ENCODE peak calls at places on chromosomes 2 and 18, in nine cellular contexts. E is testis, X is T-helper 9 cell, J is H9, P is NCI-H1092 treated with DMSO at 0.1 percent for 48 hours, U is amygdala, O is NCI-H1105, F is IMR-90, C is spleen. Q is an unnamed sample.

GRCh38 chr18:50751490-50751889 is 68.3 kb downstream of the MRO start:
- DNase-seq in F (no peak), P (no peak), J (no peak), E (no peak), C (no peak), X (no peak), U (no peak), O (no peak), Q (no peak)

GRCh38 chr18:9081940-9082339 is 20.6 kb upstream of the NDUFV2 start:
- DNase-seq in X (no peak), J (no peak), F (no peak), C (no peak), E (no peak), U (no peak), P (no peak), O (no peak), Q (no peak)

GRCh38 chr18:38648184-38648583 is 1082.6 kb upstream of the CELF4 start:
- DNase-seq in E (no peak), P (no peak), C (no peak), J (no peak), F (no peak), O (no peak), U (no peak), X (no peak), Q (no peak)

GRCh38 chr2:231710751-231711676 is 2.7 kb downstream of the PTMA start:
- DNase-seq in J (no peak), O (no peak), E (peak; percentile 50), C (peak; percentile 89), U (no peak), P (no peak), X (no peak), F (no peak), Q (no peak)

GRCh38 chr2:24571828-24572442 is 80.9 kb downstream of the NCOA1 start:
- DNase-seq in E (no peak), O (no peak), X (no peak), U (no peak), J (no peak), F (no peak), P (no peak), C (no peak), Q (no peak)

GRCh38 chr2:159004849-159005248 is 36.4 kb downstream of the TANC1 start:
- DNase-seq in C (no peak), E (no peak), U (no peak), J (no peak), O (no peak), X (no peak), P (no peak), F (no peak), Q (no peak)

GRCh38 chr2:190864375-190864774 is 16.2 kb upstream of the GLS start:
- DNase-seq in J (no peak), P (no peak), X (no peak), C (no peak), O (no peak), E (no peak), U (no peak), F (peak; percentile 66), Q (no peak)

GRCh38 chr2:229701062-229701461 is 13.3 kb downstream of the DNER start:
- DNase-seq in J (no peak), F (no peak), E (no peak), U (no peak), X (no peak), C (no peak), P (no peak), O (no peak), Q (no peak)

GRCh38 chr2:121626777-121627524 is 22.3 kb downstream of the CLASP1 start:
- DNase-seq in F (peak; percentile 56), E (peak; percentile 85), P (no peak), X (no peak), U (no peak), O (no peak), C (no peak), J (no peak), Q (no peak)

GRCh38 chr2:27264753-27265535 is 2.1 kb upstream of the SLC30A3 start:
- DNase-seq in P (peak; percentile 50), O (peak; percentile 62), C (peak; percentile 86), J (peak; percentile 89), U (no peak), X (peak; percentile 55), F (peak; percentile 35), E (peak; percentile 83), Q (peak; percentile 85)

GRCh38 chr2:71846669-71847291 is 300.9 kb downstream of the CYP26B1 start:
- DNase-seq in J (no peak), C (no peak), O (no peak), F (peak; percentile 18), X (no peak), U (no peak), P (no peak), E (no peak), Q (no peak)

GRCh38 chr18:57434177-57434535 is 1.0 kb upstream of the ONECUT2 start:
- DNase-seq in J (peak; percentile 56), X (no peak), C (no peak), O (peak; percentile 34), U (no peak), P (peak; percentile 56), F (no peak), E (no peak), Q (no peak)

GRCh38 chr2:35846-36245 is 10.5 kb downstream of the FAM110C start:
- DNase-seq in X (no peak), P (no peak), E (no peak), U (no peak), J (no peak), F (no peak), O (no peak), C (no peak), Q (no peak)

GRCh38 chr2:27561060-27561459 is 21.8 kb upstream of the ZNF512 start:
- DNase-seq in X (no peak), C (no peak), O (no peak), E (no peak), F (no peak), J (no peak), U (no peak), P (no peak), Q (no peak)

GRCh38 chr2:69997296-69998184 is 36.1 kb upstream of the ASPRV1 start:
- DNase-seq in U (no peak), E (peak; percentile 7), O (no peak), X (no peak), F (peak; percentile 71), P (no peak), J (peak; percentile 53), C (peak; percentile 86), Q (no peak)

GRCh38 chr2:230865766-230866703 is 1.3 kb downstream of the ITM2C start:
- DNase-seq in U (peak; percentile 39), X (no peak), E (peak; percentile 46), C (peak; percentile 85), P (no peak), J (peak; percentile 54), F (no peak), O (no peak), Q (peak; percentile 41)

GRCh38 chr2:160222546-160223281 is 22.6 kb upstream of the ITGB6 start:
- DNase-seq in U (no peak), X (no peak), J (no peak), F (no peak), O (no peak), P (no peak), E (no peak), C (no peak), Q (no peak)

GRCh38 chr2:184598313-184599053 is at the start of gene ZNF804A:
- DNase-seq in F (peak; percentile 52), E (peak; percentile 62), X (no peak), C (peak; percentile 90), U (peak; percentile 63), J (peak; percentile 49), O (peak; percentile 57), P (peak; percentile 75), Q (peak; percentile 86)

GRCh38 chr2:219645631-219646527 is 18.4 kb downstream of the SLC4A3 start:
- DNase-seq in O (no peak), X (no peak), E (no peak), P (no peak), U (no peak), J (peak; percentile 53), F (peak; percentile 82), C (no peak), Q (no peak)

GRCh38 chr2:113255140-113256070 is 23.3 kb downstream of the PAX8 start:
- DNase-seq in C (no peak), J (no peak), F (peak; percentile 53), P (no peak), X (no peak), O (no peak), E (no peak), U (no peak), Q (no peak)

GRCh38 chr2:173184031-173185004 is 108.7 kb downstream of the MAP3K20 start:
- DNase-seq in P (no peak), C (no peak), U (no peak), J (peak; percentile 59), F (peak; percentile 100), X (no peak), E (no peak), O (no peak), Q (no peak)